ENCODE peak calls at places on chromosome 5, in six cellular contexts. One of them, this sample, is unnamed.

GRCh38 chr5:113331201-113331551 is 103.6 kb downstream of the TSSK1B start:
- DNase-seq in BJ: no peak
- DNase-seq in aorta: no peak
- DNase-seq in prostate gland: no peak
- DNase-seq in fibroblast of mammary gland: peak
- DNase-seq in neural progenitor cell: no peak
- DNase-seq in this sample: no peak

GRCh38 chr5:136022965-136023364 is 5.8 kb upstream of the TGFBI start:
- DNase-seq in BJ: no peak
- DNase-seq in aorta: no peak
- DNase-seq in prostate gland: no peak
- DNase-seq in fibroblast of mammary gland: no peak
- DNase-seq in neural progenitor cell: no peak
- DNase-seq in this sample: no peak

GRCh38 chr5:115463985-115464384 is 80.6 kb downstream of the FEM1C start:
- DNase-seq in BJ: no peak
- DNase-seq in aorta: no peak
- DNase-seq in prostate gland: no peak
- DNase-seq in fibroblast of mammary gland: no peak
- DNase-seq in neural progenitor cell: peak
- DNase-seq in this sample: no peak

GRCh38 chr5:150763023-150763793 is 4.4 kb upstream of the DCTN4 start:
- DNase-seq in BJ: no peak
- DNase-seq in aorta: no peak
- DNase-seq in prostate gland: peak
- DNase-seq in fibroblast of mammary gland: peak
- DNase-seq in neural progenitor cell: no peak
- DNase-seq in this sample: no peak

GRCh38 chr5:72515211-72515610 is 8.0 kb upstream of the ZNF366 start:
- DNase-seq in BJ: no peak
- DNase-seq in aorta: no peak
- DNase-seq in prostate gland: no peak
- DNase-seq in fibroblast of mammary gland: no peak
- DNase-seq in neural progenitor cell: no peak
- DNase-seq in this sample: no peak

GRCh38 chr5:36369092-36369737 is 67.5 kb upstream of the RANBP3L start:
- DNase-seq in BJ: no peak
- DNase-seq in aorta: no peak
- DNase-seq in prostate gland: peak
- DNase-seq in fibroblast of mammary gland: peak
- DNase-seq in neural progenitor cell: no peak
- DNase-seq in this sample: no peak

GRCh38 chr5:53679261-53679660 is 118.8 kb downstream of the NDUFS4 start:
- DNase-seq in BJ: peak
- DNase-seq in aorta: no peak
- DNase-seq in prostate gland: no peak
- DNase-seq in fibroblast of mammary gland: peak
- DNase-seq in neural progenitor cell: no peak
- DNase-seq in this sample: no peak

GRCh38 chr5:122741681-122742080 is 33.2 kb upstream of the SNX2 start:
- DNase-seq in BJ: no peak
- DNase-seq in aorta: no peak
- DNase-seq in prostate gland: no peak
- DNase-seq in fibroblast of mammary gland: no peak
- DNase-seq in neural progenitor cell: no peak
- DNase-seq in this sample: no peak

GRCh38 chr5:119274767-119275130 is 81.1 kb upstream of the TNFAIP8 start:
- DNase-seq in BJ: peak
- DNase-seq in aorta: no peak
- DNase-seq in prostate gland: no peak
- DNase-seq in fibroblast of mammary gland: peak
- DNase-seq in neural progenitor cell: no peak
- DNase-seq in this sample: no peak

GRCh38 chr5:138506370-138507113 is 36.5 kb downstream of the ETF1 start:
- DNase-seq in BJ: no peak
- DNase-seq in aorta: no peak
- DNase-seq in prostate gland: no peak
- DNase-seq in fibroblast of mammary gland: no peak
- DNase-seq in neural progenitor cell: no peak
- DNase-seq in this sample: no peak

GRCh38 chr5:50501510-50502209 is 60.6 kb upstream of the EMB start:
- DNase-seq in BJ: no peak
- DNase-seq in aorta: no peak
- DNase-seq in prostate gland: no peak
- DNase-seq in fibroblast of mammary gland: no peak
- DNase-seq in neural progenitor cell: no peak
- DNase-seq in this sample: peak

GRCh38 chr5:124747770-124748686 is 1.6 kb upstream of the ZNF608 start:
- DNase-seq in BJ: no peak
- DNase-seq in aorta: no peak
- DNase-seq in prostate gland: no peak
- DNase-seq in fibroblast of mammary gland: peak
- DNase-seq in neural progenitor cell: peak
- DNase-seq in this sample: peak

GRCh38 chr5:159210306-159210722 is 961 bp upstream of the RNF145 start:
- DNase-seq in BJ: no peak
- DNase-seq in aorta: no peak
- DNase-seq in prostate gland: no peak
- DNase-seq in fibroblast of mammary gland: no peak
- DNase-seq in neural progenitor cell: no peak
- DNase-seq in this sample: no peak

GRCh38 chr5:59564895-59565294 is 328.6 kb downstream of the PDE4D start:
- DNase-seq in BJ: no peak
- DNase-seq in aorta: no peak
- DNase-seq in prostate gland: no peak
- DNase-seq in fibroblast of mammary gland: no peak
- DNase-seq in neural progenitor cell: no peak
- DNase-seq in this sample: no peak

GRCh38 chr5:139651502-139651862 is 3.3 kb downstream of the CXXC5 start:
- DNase-seq in BJ: no peak
- DNase-seq in aorta: peak
- DNase-seq in prostate gland: no peak
- DNase-seq in fibroblast of mammary gland: peak
- DNase-seq in neural progenitor cell: peak
- DNase-seq in this sample: no peak
- H3K4me3 ChIP-seq in BJ: no peak
- H3K4me3 ChIP-seq in aorta: no peak
- H3K4me3 ChIP-seq in prostate gland: no peak
- H3K4me3 ChIP-seq in fibroblast of mammary gland: peak
- H3K4me3 ChIP-seq in neural progenitor cell: peak
- H3K4me3 ChIP-seq in this sample: peak

DNA sequence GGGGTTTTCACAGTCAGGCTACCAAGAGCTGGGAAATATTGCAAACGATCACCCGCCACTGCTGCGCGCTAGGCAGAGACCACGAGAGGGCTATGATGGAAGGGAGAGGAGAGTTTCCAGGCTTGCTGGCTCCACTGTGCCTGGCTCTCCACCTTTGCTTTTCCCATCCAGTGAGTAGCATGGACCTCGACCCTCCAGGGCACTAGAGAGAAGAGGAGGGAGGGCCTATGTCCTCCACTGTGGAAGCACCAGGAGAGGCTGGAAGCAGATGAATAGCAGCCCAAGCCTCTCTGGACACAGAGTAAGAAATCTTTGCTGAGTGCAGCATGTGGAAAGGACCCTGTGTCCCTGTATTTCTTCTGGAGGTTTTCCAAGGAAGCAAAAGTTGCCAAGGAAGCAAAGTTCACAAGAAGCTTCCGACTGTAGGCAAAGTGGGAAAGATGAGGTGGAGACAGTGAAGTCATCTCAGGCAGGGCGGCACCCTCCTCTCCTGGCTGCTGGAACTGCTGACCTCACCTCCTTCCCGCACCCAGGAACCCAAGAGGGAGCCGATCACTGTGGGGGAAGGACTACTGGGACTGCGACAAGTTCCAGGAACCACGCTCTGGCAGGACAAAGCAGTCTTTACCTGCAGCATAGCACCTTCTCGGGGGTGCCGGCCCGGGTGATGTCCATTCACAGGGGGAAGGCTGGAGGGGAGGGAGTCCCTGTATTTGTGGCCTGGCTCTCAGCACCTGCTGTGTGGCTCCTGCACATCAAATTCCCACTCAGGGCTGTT is 79.6 kb downstream of the CSNK1A1 start:
- DNase-seq in BJ: no peak
- DNase-seq in aorta: peak
- DNase-seq in prostate gland: peak
- DNase-seq in fibroblast of mammary gland: peak
- DNase-seq in neural progenitor cell: no peak
- DNase-seq in this sample: no peak
- H3K4me3 ChIP-seq in BJ: no peak
- H3K4me3 ChIP-seq in aorta: no peak
- H3K4me3 ChIP-seq in prostate gland: no peak
- H3K4me3 ChIP-seq in fibroblast of mammary gland: no peak
- H3K4me3 ChIP-seq in neural progenitor cell: no peak
- H3K4me3 ChIP-seq in this sample: no peak

DNA sequence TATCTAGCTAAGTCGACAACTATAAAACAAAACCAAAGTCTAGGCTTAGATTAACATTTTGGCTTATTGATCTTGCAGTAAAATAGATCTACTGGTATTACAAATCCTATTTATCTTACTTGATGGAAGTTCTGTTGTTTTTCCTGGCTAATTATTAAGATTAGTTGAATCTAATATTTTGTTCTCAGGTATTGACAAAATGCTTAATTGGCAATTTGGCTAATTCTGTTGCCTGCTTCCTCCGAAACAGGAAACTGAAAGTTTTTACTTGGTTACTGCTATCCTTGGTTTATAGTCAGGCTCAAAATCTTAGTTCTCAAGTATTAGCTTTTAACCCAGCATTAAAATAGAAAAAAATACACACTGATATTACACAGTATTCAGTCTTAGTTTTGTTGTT is 820.5 kb downstream of the NR2F1-AS1 start:
- DNase-seq in BJ: no peak
- DNase-seq in aorta: no peak
- DNase-seq in prostate gland: no peak
- DNase-seq in fibroblast of mammary gland: no peak
- DNase-seq in neural progenitor cell: no peak
- DNase-seq in this sample: no peak
- H3K4me3 ChIP-seq in BJ: no peak
- H3K4me3 ChIP-seq in aorta: no peak
- H3K4me3 ChIP-seq in prostate gland: no peak
- H3K4me3 ChIP-seq in fibroblast of mammary gland: no peak
- H3K4me3 ChIP-seq in neural progenitor cell: no peak
- H3K4me3 ChIP-seq in this sample: no peak

GRCh38 chr5:77853353-77853907 is 77.3 kb upstream of the TBCA start:
- DNase-seq in BJ: no peak
- DNase-seq in aorta: no peak
- DNase-seq in prostate gland: no peak
- DNase-seq in fibroblast of mammary gland: no peak
- DNase-seq in neural progenitor cell: no peak
- DNase-seq in this sample: no peak
- H3K4me3 ChIP-seq in BJ: no peak
- H3K4me3 ChIP-seq in aorta: no peak
- H3K4me3 ChIP-seq in prostate gland: no peak
- H3K4me3 ChIP-seq in fibroblast of mammary gland: no peak
- H3K4me3 ChIP-seq in neural progenitor cell: no peak
- H3K4me3 ChIP-seq in this sample: no peak

GRCh38 chr5:179832039-179832745 is 11.5 kb downstream of the SQSTM1 start:
- DNase-seq in BJ: no peak
- DNase-seq in aorta: no peak
- DNase-seq in prostate gland: no peak
- DNase-seq in fibroblast of mammary gland: no peak
- DNase-seq in neural progenitor cell: no peak
- DNase-seq in this sample: no peak
- H3K4me3 ChIP-seq in BJ: no peak
- H3K4me3 ChIP-seq in aorta: no peak
- H3K4me3 ChIP-seq in prostate gland: no peak
- H3K4me3 ChIP-seq in fibroblast of mammary gland: no peak
- H3K4me3 ChIP-seq in neural progenitor cell: no peak
- H3K4me3 ChIP-seq in this sample: no peak

GRCh38 chr5:18334949-18335348 is 700.7 kb downstream of the TAF11L14 start:
- DNase-seq in BJ: no peak
- DNase-seq in aorta: no peak
- DNase-seq in prostate gland: no peak
- DNase-seq in fibroblast of mammary gland: no peak
- DNase-seq in neural progenitor cell: no peak
- DNase-seq in this sample: no peak
- H3K4me3 ChIP-seq in BJ: no peak
- H3K4me3 ChIP-seq in aorta: no peak
- H3K4me3 ChIP-seq in prostate gland: no peak
- H3K4me3 ChIP-seq in fibroblast of mammary gland: no peak
- H3K4me3 ChIP-seq in neural progenitor cell: no peak
- H3K4me3 ChIP-seq in this sample: no peak

DNA sequence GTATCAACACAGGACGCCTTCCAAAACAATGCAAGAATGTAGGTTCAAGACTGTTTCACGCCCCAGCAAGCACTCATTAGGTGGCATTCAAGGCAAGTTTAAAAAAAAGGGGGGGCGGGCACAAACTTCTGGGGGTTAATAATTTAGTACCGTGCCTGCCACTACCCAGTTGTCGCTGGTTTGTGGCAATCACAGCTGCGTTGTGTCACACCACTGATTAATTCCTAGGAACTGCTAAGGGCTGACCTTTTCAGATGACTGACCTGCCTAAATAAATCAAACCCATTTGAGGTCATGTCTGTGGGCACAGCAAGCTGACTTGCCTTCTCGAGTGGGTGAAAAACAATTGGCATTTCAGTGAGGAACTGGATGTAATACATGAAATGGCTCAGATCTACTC is 15.2 kb upstream of the MGAT1 start:
- DNase-seq in BJ: no peak
- DNase-seq in aorta: no peak
- DNase-seq in prostate gland: no peak
- DNase-seq in fibroblast of mammary gland: no peak
- DNase-seq in neural progenitor cell: no peak
- DNase-seq in this sample: no peak
- H3K4me3 ChIP-seq in BJ: no peak
- H3K4me3 ChIP-seq in aorta: no peak
- H3K4me3 ChIP-seq in prostate gland: no peak
- H3K4me3 ChIP-seq in fibroblast of mammary gland: no peak
- H3K4me3 ChIP-seq in neural progenitor cell: no peak
- H3K4me3 ChIP-seq in this sample: no peak

DNA sequence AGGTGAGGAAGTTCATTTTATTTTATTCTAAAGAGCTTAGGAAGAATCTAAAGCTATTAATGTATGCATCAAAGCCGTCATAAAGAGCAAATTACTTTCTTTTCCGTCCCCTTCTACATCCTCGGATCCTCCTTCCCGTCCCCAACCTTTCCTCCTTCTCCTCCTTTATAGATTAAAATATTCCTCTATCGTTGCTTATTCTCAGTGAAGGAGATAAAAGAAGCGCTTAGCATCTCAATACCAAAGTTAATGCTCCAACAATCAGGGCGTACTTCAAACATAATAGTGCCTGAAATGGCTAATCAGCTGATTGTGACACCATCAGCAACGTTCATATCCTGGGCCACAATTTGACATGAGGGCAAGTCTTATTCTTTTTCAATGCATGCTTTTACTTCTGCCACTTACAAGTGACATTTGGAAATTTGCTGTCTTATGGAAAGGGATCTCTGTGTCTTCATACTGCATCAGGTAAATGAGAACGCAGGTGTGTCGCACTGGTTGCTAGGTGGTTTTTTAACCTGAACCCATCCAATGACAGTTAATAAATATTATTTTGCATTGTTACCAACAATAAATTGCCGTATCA is 975 bp downstream of the ADAMTS16 start:
- DNase-seq in BJ: no peak
- DNase-seq in aorta: no peak
- DNase-seq in prostate gland: no peak
- DNase-seq in fibroblast of mammary gland: no peak
- DNase-seq in neural progenitor cell: peak
- DNase-seq in this sample: no peak
- H3K4me3 ChIP-seq in BJ: no peak
- H3K4me3 ChIP-seq in aorta: no peak
- H3K4me3 ChIP-seq in prostate gland: no peak
- H3K4me3 ChIP-seq in fibroblast of mammary gland: no peak
- H3K4me3 ChIP-seq in neural progenitor cell: peak
- H3K4me3 ChIP-seq in this sample: no peak

GRCh38 chr5:141691867-141692532 is 10.0 kb upstream of the ARAP3 start:
- DNase-seq in BJ: peak
- DNase-seq in aorta: peak
- DNase-seq in prostate gland: peak
- DNase-seq in fibroblast of mammary gland: peak
- DNase-seq in neural progenitor cell: peak
- DNase-seq in this sample: peak
- H3K4me3 ChIP-seq in BJ: peak
- H3K4me3 ChIP-seq in aorta: no peak
- H3K4me3 ChIP-seq in prostate gland: peak
- H3K4me3 ChIP-seq in fibroblast of mammary gland: peak
- H3K4me3 ChIP-seq in neural progenitor cell: peak
- H3K4me3 ChIP-seq in this sample: peak